ENCODE peak calls at places on chromosomes 13 and 19, in eight cellular contexts. H is coronary artery, D is heart left ventricle, B is WERI-Rb-1, K is colonic mucosa, P is choroid plexus epithelial cell, Y is heart right ventricle, C is fibroblast of pulmonary artery. N is an unnamed sample.

GRCh38 chr19:932647-933552 is 7.1 kb downstream of the ARID3A start:
- DNase-seq in H (no peak), D (peak), B (peak), K (peak), P (peak), Y (peak), C (peak), N (peak)

GRCh38 chr13:98181106-98181815 is 4.2 kb upstream of the RNF113B start:
- DNase-seq in H (no peak), D (no peak), B (no peak), K (no peak), P (no peak), Y (no peak), C (no peak), N (no peak)

GRCh38 chr19:39448271-39448670 is 2.9 kb downstream of the SUPT5H start:
- DNase-seq in H (no peak), D (no peak), B (no peak), K (no peak), P (peak), Y (no peak), C (no peak), N (peak)

GRCh38 chr19:31347828-31348314 is 1.4 kb downstream of the TSHZ3 start:
- DNase-seq in H (peak), D (no peak), B (no peak), K (no peak), P (peak), Y (no peak), C (no peak), N (peak)

GRCh38 chr13:23695711-23696512 is 125.7 kb downstream of the TNFRSF19 start:
- DNase-seq in H (no peak), D (peak), B (peak), K (peak), P (no peak), Y (peak), C (no peak), N (no peak)

GRCh38 chr13:95237310-95237870 is 63.9 kb downstream of the ABCC4 start:
- DNase-seq in H (no peak), D (no peak), B (no peak), K (no peak), P (no peak), Y (no peak), C (no peak), N (no peak)

GRCh38 chr19:16206046-16206605 is 8.4 kb downstream of the AP1M1 start:
- DNase-seq in H (no peak), D (no peak), B (no peak), K (no peak), P (no peak), Y (no peak), C (no peak), N (no peak)

GRCh38 chr19:42313840-42314755 is 989 bp downstream of the TMEM145 start:
- DNase-seq in H (no peak), D (no peak), B (no peak), K (no peak), P (no peak), Y (no peak), C (no peak), N (no peak)

GRCh38 chr13:54633461-54633860 is 1604.8 kb downstream of the OLFM4 start:
- DNase-seq in H (no peak), D (no peak), B (no peak), K (no peak), P (no peak), Y (no peak), C (no peak), N (no peak)

GRCh38 chr19:18894254-18895037 is 1.5 kb downstream of the CERS1 start:
- DNase-seq in H (no peak), D (no peak), B (no peak), K (no peak), P (peak), Y (no peak), C (peak), N (peak)

GRCh38 chr19:4304509-4305252 is at the start of gene FSD1:
- DNase-seq in H (no peak), D (no peak), B (peak), K (no peak), P (peak), Y (no peak), C (peak), N (peak)

GRCh38 chr13:94362411-94362909 is 117.0 kb downstream of the DCT start:
- DNase-seq in H (no peak), D (peak), B (peak), K (peak), P (peak), Y (peak), C (peak), N (peak)

GRCh38 chr19:16566161-16566560 is 6.1 kb downstream of the SLC35E1 start:
- DNase-seq in H (no peak), D (no peak), B (no peak), K (peak), P (no peak), Y (no peak), C (no peak), N (no peak)

GRCh38 chr13:36453518-36453917 is 21.2 kb downstream of the CCNA1 start:
- DNase-seq in H (no peak), D (no peak), B (no peak), K (no peak), P (peak), Y (no peak), C (peak), N (peak)

GRCh38 chr13:36736119-36736726 is 62.4 kb downstream of the SERTM1 start:
- DNase-seq in H (no peak), D (peak), B (peak), K (peak), P (peak), Y (peak), C (peak), N (peak)

GRCh38 chr19:33290956-33291622 is 11.2 kb downstream of the CEBPA start:
- DNase-seq in H (no peak), D (no peak), B (no peak), K (peak), P (no peak), Y (no peak), C (no peak), N (peak)

GRCh38 chr19:47257411-47258169 is 1.3 kb downstream of the CCDC9 start:
- DNase-seq in H (no peak), D (no peak), B (no peak), K (no peak), P (no peak), Y (no peak), C (no peak), N (no peak)

GRCh38 chr13:109968876-109969577 is 182.6 kb upstream of the IRS2 start:
- DNase-seq in H (no peak), D (peak), B (no peak), K (no peak), P (peak), Y (peak), C (peak), N (peak)

GRCh38 chr13:35210234-35210633 is 266.3 kb downstream of the MAB21L1 start:
- DNase-seq in H (no peak), D (no peak), B (no peak), K (no peak), P (peak), Y (no peak), C (peak), N (peak)

GRCh38 chr19:17677002-17677401 is 11.2 kb downstream of the UNC13A start:
- DNase-seq in H (no peak), D (no peak), B (peak), K (no peak), P (peak), Y (no peak), C (no peak), N (no peak)

GRCh38 chr13:78194904-78195639 is 276.4 kb upstream of the EDNRB start:
- DNase-seq in H (no peak), D (no peak), B (peak), K (no peak), P (peak), Y (no peak), C (peak), N (peak)

GRCh38 chr13:73580868-73581267 is 522.1 kb downstream of the KLF5 start:
- DNase-seq in H (no peak), D (no peak), B (no peak), K (no peak), P (no peak), Y (no peak), C (no peak), N (no peak)

GRCh38 chr19:42255766-42256750 is 1.1 kb upstream of the ERF start:
- DNase-seq in H (peak), D (peak), B (peak), K (peak), P (peak), Y (peak), C (peak), N (peak)

GRCh38 chr13:61756031-61756430 is 340.4 kb upstream of the PCDH20 start:
- DNase-seq in H (no peak), D (no peak), B (no peak), K (no peak), P (no peak), Y (no peak), C (no peak), N (no peak)

GRCh38 chr19:46904114-46905060 is 43.6 kb downstream of the ARHGAP35 start:
- DNase-seq in H (no peak), D (no peak), B (no peak), K (no peak), P (peak), Y (peak), C (peak), N (peak)

GRCh38 chr19:1118999-1119398 is 15.2 kb downstream of the GPX4 start:
- DNase-seq in H (no peak), D (no peak), B (no peak), K (no peak), P (no peak), Y (no peak), C (no peak), N (no peak)

GRCh38 chr13:31731923-31732322 is 7.4 kb upstream of the RXFP2 start:
- DNase-seq in H (no peak), D (no peak), B (no peak), K (no peak), P (no peak), Y (no peak), C (no peak), N (peak)

GRCh38 chr13:22080832-22081231 is 410.0 kb downstream of the FGF9 start:
- DNase-seq in H (no peak), D (no peak), B (no peak), K (no peak), P (no peak), Y (no peak), C (no peak), N (no peak)

GRCh38 chr13:34913040-34913439 is 29.0 kb upstream of the NBEA start:
- DNase-seq in H (no peak), D (no peak), B (peak), K (no peak), P (peak), Y (peak), C (peak), N (peak)

DNA sequence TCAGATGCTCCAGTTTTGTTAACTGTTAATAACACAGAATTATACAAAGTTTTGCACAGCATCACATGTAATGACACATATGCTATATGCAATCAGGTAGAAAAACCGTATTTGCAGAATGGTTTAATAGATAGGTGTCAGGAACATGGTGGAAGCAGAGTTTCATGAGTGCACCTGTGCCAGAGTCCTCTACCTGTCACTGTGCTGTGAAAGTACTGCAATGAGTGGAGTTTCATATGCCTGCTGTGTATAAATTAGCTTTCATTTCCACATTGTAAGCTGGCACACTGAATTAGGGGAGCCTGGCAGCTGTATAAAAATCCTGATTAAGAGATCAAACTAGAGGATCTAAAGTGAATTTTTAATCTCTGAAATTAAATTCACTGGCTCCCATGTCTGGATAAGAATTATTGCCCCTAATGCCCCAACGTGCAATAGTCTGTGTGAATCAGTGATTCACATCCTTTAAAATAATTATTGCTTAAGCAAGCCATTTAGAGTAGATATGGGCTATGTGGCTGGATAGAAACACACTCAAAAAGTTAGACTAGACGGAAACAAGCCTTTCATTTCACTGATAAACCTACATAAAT is 8.5 kb upstream of the EEF1AKMT1 start:
- DNase-seq in H (no peak), D (no peak), B (no peak), K (no peak), P (no peak), Y (no peak), C (no peak), N (no peak)
- TF ChIP-seq CTCF in H (no peak), D (no peak), B (no peak), K (no peak), P (no peak), Y (no peak), C (no peak), N (no peak)

DNA sequence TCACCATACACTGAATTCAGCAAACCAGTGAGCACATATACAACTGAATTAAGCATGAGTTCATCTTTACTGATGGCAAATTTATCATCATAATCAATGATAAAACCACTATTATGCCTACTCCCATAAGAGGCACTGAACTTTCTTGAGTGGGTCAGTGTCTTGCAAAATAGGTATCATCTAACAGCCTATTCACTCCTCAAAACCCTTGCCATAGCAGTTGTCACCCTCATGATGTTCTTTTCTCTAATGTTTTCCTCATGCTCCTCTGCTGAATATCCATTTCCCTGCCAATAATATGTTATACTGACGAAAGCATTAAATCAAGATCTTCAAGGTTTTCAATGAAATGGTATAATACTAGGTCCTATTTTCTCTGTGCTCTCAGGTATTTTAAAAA is 5.6 kb downstream of the ARGLU1 start:
- DNase-seq in H (no peak), D (no peak), B (no peak), K (no peak), P (no peak), Y (no peak), C (no peak), N (peak)
- H3K4me3 ChIP-seq in H (no peak), D (no peak), B (no peak), K (no peak), P (no peak), Y (no peak), C (no peak), N (no peak)

DNA sequence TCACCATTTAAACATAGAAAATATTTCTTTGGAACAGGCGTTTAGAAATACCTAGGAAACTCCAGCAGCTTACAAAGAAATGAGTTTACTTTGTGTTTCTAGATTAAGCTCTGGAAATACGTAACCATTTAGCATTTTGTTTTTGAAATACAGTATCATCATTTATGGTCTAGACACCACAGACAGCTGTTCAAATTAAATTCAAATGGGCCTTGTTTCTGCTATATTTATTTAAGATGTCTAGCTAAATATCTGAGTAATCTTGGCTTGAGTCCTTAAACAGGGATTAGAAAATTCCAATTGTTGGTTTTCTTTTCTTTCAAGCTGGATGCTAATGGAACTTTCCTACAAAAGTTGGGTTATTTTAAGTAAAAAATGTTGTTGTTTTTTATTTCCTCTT is 228.6 kb downstream of the NDFIP2 start:
- DNase-seq in H (no peak), D (no peak), B (no peak), K (no peak), P (peak), Y (no peak), C (no peak), N (peak)
- TF ChIP-seq CTCF in H (no peak), D (no peak), B (no peak), K (no peak), P (no peak), Y (no peak), C (no peak), N (no peak)

GRCh38 chr19:14058182-14059092 is 3.4 kb downstream of the PALM3 start:
- DNase-seq in H (no peak), D (no peak), B (no peak), K (no peak), P (no peak), Y (no peak), C (no peak), N (no peak)

GRCh38 chr19:14056069-14056666 is 5.7 kb downstream of the PALM3 start:
- DNase-seq in H (no peak), D (no peak), B (no peak), K (no peak), P (no peak), Y (no peak), C (no peak), N (no peak)

GRCh38 chr19:14055396-14055795 is 6.5 kb downstream of the PALM3 start:
- DNase-seq in H (no peak), D (no peak), B (no peak), K (no peak), P (no peak), Y (no peak), C (no peak), N (no peak)

GRCh38 chr19:14054721-14055120 is 7.2 kb downstream of the PALM3 start:
- DNase-seq in H (no peak), D (no peak), B (no peak), K (no peak), P (no peak), Y (no peak), C (no peak), N (no peak)

GRCh38 chr19:14056741-14057356 is 5.0 kb downstream of the PALM3 start:
- DNase-seq in H (no peak), D (no peak), B (no peak), K (no peak), P (no peak), Y (no peak), C (no peak), N (no peak)
- H3K4me3 ChIP-seq in H (peak), D (no peak), B (peak), K (no peak), P (no peak), Y (peak), C (peak), N (no peak)

GRCh38 chr19:29872224-29872731 is 60.5 kb downstream of the CCNE1 start:
- DNase-seq in H (no peak), D (no peak), B (no peak), K (no peak), P (peak), Y (no peak), C (peak), N (no peak)
- TF ChIP-seq CTCF in H (no peak), D (no peak), B (no peak), K (no peak), P (peak), Y (peak), C (peak), N (no peak)

GRCh38 chr19:58059003-58059671 is at the start of gene ZNF135:
- DNase-seq in H (peak), D (peak), B (peak), K (peak), P (peak), Y (peak), C (peak), N (peak)
- H3K4me3 ChIP-seq in H (peak), D (peak), B (peak), K (peak), P (peak), Y (peak), C (peak), N (peak)

DNA sequence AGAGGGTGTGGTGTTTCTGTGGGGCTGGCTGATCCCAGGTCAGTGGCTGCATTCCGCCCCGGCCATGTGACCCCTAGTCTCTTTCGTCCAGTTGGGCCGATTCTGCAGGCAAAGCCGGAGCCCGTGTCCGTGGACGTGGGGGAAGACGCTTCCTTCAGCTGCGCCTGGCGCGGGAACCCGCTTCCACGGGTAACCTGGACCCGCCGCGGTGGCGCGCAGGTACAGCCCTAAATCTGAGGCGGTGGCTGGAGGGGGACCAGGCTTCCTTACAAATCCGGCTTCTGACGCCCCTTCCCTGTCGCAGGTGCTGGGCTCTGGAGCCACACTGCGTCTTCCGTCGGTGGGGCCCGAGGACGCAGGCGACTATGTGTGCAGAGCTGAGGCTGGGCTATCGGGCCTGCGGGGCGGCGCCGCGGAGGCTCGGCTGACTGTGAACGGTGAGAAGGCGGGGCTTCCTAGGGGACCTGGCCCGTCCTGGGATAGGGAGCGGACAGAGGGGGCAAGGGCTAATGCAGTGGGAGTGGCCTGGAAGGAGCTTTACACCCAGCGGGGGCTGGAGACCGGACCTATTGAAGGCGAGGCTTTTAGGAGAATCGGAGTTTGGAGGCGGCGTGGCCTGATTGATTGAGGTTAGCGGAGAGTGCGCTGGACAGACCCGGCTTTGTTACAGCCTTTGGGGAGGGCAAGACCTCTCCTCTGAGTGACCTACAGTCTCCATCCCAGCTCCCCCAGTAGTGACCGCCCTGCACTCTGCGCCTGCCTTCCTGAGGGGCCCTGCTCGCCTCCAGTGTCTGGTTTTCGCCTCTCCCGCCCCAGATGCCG is 4.3 kb downstream of the KIRREL2 start:
- DNase-seq in H (no peak), D (no peak), B (no peak), K (no peak), P (no peak), Y (no peak), C (no peak), N (no peak)
- TF ChIP-seq CTCF in H (no peak), D (no peak), B (no peak), K (no peak), P (no peak), Y (no peak), C (no peak), N (no peak)

GRCh38 chr19:10848208-10848843 is at the start of gene C19orf38:
- DNase-seq in H (no peak), D (no peak), B (no peak), K (no peak), P (no peak), Y (no peak), C (peak), N (no peak)
- H3K4me3 ChIP-seq in H (peak), D (no peak), B (no peak), K (no peak), P (no peak), Y (no peak), C (peak), N (no peak)

N was measured in fibroblast of mammary gland.